ENCODE peak calls at places on chromosomes 2 and 18, in ten cellular contexts. One of them, this sample, is unnamed.

GRCh38 chr2:39568561-39569006 is 97.1 kb upstream of the TMEM178A start:
- DNase-seq in OCI-LY7: no peak
- DNase-seq in PC-3: peak; percentile 84
- DNase-seq in hepatocyte: peak; percentile 42
- DNase-seq in GM23248: peak; percentile 79
- DNase-seq in HCT116: no peak
- DNase-seq in GM23338: no peak
- DNase-seq in PC-9: peak; percentile 89
- DNase-seq in MM.1S: no peak
- DNase-seq in SK-N-SH: no peak
- DNase-seq in this sample: no peak

GRCh38 chr2:237413293-237414055 is 490 bp downstream of the COL6A3 start:
- DNase-seq in MM.1S: no peak
- DNase-seq in GM23248: peak; percentile 69
- DNase-seq in PC-9: no peak
- DNase-seq in HCT116: no peak
- DNase-seq in hepatocyte: no peak
- DNase-seq in OCI-LY7: no peak
- DNase-seq in SK-N-SH: no peak
- DNase-seq in GM23338: no peak
- DNase-seq in PC-3: no peak
- DNase-seq in this sample: no peak

GRCh38 chr2:217753460-217754200 is 249.2 kb downstream of the TNS1 start:
- DNase-seq in HCT116: no peak
- DNase-seq in PC-9: no peak
- DNase-seq in PC-3: no peak
- DNase-seq in OCI-LY7: no peak
- DNase-seq in GM23248: peak; percentile 60
- DNase-seq in hepatocyte: peak; percentile 34
- DNase-seq in MM.1S: no peak
- DNase-seq in SK-N-SH: no peak
- DNase-seq in GM23338: no peak
- DNase-seq in this sample: no peak

GRCh38 chr2:167785606-167786005 is 461.8 kb downstream of the STK39 start:
- DNase-seq in hepatocyte: no peak
- DNase-seq in HCT116: no peak
- DNase-seq in PC-9: no peak
- DNase-seq in SK-N-SH: no peak
- DNase-seq in PC-3: no peak
- DNase-seq in MM.1S: no peak
- DNase-seq in GM23248: no peak
- DNase-seq in OCI-LY7: no peak
- DNase-seq in GM23338: peak; percentile 27
- DNase-seq in this sample: no peak

GRCh38 chr2:98915751-98916358 is 20.2 kb downstream of the CRACDL start:
- DNase-seq in PC-3: peak; percentile 66
- DNase-seq in HCT116: no peak
- DNase-seq in GM23338: no peak
- DNase-seq in MM.1S: no peak
- DNase-seq in hepatocyte: no peak
- DNase-seq in SK-N-SH: no peak
- DNase-seq in OCI-LY7: no peak
- DNase-seq in GM23248: peak; percentile 90
- DNase-seq in PC-9: no peak
- DNase-seq in this sample: no peak

GRCh38 chr2:179020156-179020750 is 29.7 kb downstream of the CCDC141 start:
- DNase-seq in HCT116: peak; percentile 51
- DNase-seq in GM23248: peak; percentile 39
- DNase-seq in PC-3: peak; percentile 81
- DNase-seq in SK-N-SH: peak; percentile 29
- DNase-seq in MM.1S: peak; percentile 54
- DNase-seq in GM23338: peak; percentile 82
- DNase-seq in PC-9: no peak
- DNase-seq in OCI-LY7: peak; percentile 60
- DNase-seq in hepatocyte: peak; percentile 38
- DNase-seq in this sample: peak; percentile 73

GRCh38 chr18:22913861-22914260 is 19.3 kb upstream of the RBBP8 start:
- DNase-seq in PC-9: peak; percentile 93
- DNase-seq in HCT116: peak; percentile 85
- DNase-seq in hepatocyte: peak; percentile 82
- DNase-seq in OCI-LY7: no peak
- DNase-seq in SK-N-SH: no peak
- DNase-seq in PC-3: peak; percentile 97
- DNase-seq in MM.1S: no peak
- DNase-seq in GM23248: no peak
- DNase-seq in GM23338: peak; percentile 87
- DNase-seq in this sample: no peak

GRCh38 chr2:8431446-8432125 is 250.3 kb upstream of the ID2 start:
- DNase-seq in OCI-LY7: no peak
- DNase-seq in PC-3: peak; percentile 30
- DNase-seq in MM.1S: no peak
- DNase-seq in hepatocyte: no peak
- DNase-seq in GM23338: no peak
- DNase-seq in PC-9: no peak
- DNase-seq in GM23248: peak; percentile 6
- DNase-seq in HCT116: no peak
- DNase-seq in SK-N-SH: no peak
- DNase-seq in this sample: no peak

GRCh38 chr2:8821276-8822217 is 15.9 kb downstream of the KIDINS220 start:
- DNase-seq in hepatocyte: peak; percentile 54
- DNase-seq in MM.1S: no peak
- DNase-seq in PC-9: no peak
- DNase-seq in PC-3: no peak
- DNase-seq in SK-N-SH: no peak
- DNase-seq in GM23338: no peak
- DNase-seq in HCT116: no peak
- DNase-seq in OCI-LY7: no peak
- DNase-seq in GM23248: peak; percentile 83
- DNase-seq in this sample: no peak

DNA sequence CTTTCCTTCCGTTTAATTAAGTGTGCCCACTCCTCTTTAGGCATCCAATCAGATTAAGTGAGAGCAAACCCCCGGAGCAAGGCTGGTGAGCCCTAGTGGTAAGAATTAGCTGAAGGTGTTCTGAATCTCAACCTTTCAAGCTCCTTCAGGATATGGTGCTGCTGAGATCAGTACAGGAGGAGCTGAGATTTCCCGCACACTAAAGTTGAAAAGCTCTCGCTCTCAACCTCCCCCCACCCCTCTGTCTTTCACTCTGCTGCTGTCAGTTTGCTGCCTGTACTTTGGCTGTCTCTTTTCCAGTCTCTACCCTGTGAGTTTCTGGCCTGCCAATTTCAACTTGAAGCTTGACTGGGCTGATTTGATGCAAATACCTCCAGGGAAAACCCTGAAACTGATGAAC is 15.7 kb downstream of the ZEB2 start:
- DNase-seq in HCT116: no peak
- DNase-seq in MM.1S: no peak
- DNase-seq in hepatocyte: no peak
- DNase-seq in PC-9: no peak
- DNase-seq in SK-N-SH: no peak
- DNase-seq in GM23338: peak; percentile 80
- DNase-seq in GM23248: peak; percentile 24
- DNase-seq in PC-3: no peak
- DNase-seq in OCI-LY7: no peak
- DNase-seq in this sample: no peak
- H3K4me3 ChIP-seq in HCT116: no peak overlapping the region
- H3K4me3 ChIP-seq in MM.1S: no peak overlapping the region
- H3K4me3 ChIP-seq in hepatocyte: no peak overlapping the region
- H3K4me3 ChIP-seq in PC-9: no peak overlapping the region
- H3K4me3 ChIP-seq in SK-N-SH: no peak overlapping the region
- H3K4me3 ChIP-seq in GM23338: no peak overlapping the region
- H3K4me3 ChIP-seq in GM23248: no peak overlapping the region
- H3K4me3 ChIP-seq in PC-3: no peak overlapping the region
- H3K4me3 ChIP-seq in OCI-LY7: no peak overlapping the region
- H3K4me3 ChIP-seq in this sample: no peak overlapping the region

GRCh38 chr18:67514901-67515540 is 1.5 kb downstream of the DSEL start:
- DNase-seq in PC-9: no peak
- DNase-seq in GM23338: no peak
- DNase-seq in HCT116: no peak
- DNase-seq in PC-3: peak; percentile 38
- DNase-seq in SK-N-SH: no peak
- DNase-seq in OCI-LY7: no peak
- DNase-seq in GM23248: peak; percentile 44
- DNase-seq in MM.1S: no peak
- DNase-seq in hepatocyte: no peak
- DNase-seq in this sample: no peak

GRCh38 chr18:67516432-67517223 is at the start of gene DSEL:
- DNase-seq in PC-3: peak; percentile 89
- DNase-seq in HCT116: no peak
- DNase-seq in hepatocyte: peak; percentile 99
- DNase-seq in GM23248: peak; percentile 99
- DNase-seq in MM.1S: peak; percentile 91
- DNase-seq in PC-9: peak; percentile 74
- DNase-seq in GM23338: peak; percentile 96
- DNase-seq in SK-N-SH: peak; percentile 97
- DNase-seq in OCI-LY7: peak; percentile 76
- DNase-seq in this sample: no peak

GRCh38 chr18:67517224-67517765 is 775 bp upstream of the DSEL start:
- DNase-seq in OCI-LY7: no peak
- DNase-seq in hepatocyte: peak; percentile 28
- DNase-seq in SK-N-SH: no peak
- DNase-seq in MM.1S: no peak
- DNase-seq in HCT116: no peak
- DNase-seq in PC-9: no peak
- DNase-seq in GM23338: peak; percentile 19
- DNase-seq in GM23248: peak; percentile 45
- DNase-seq in PC-3: no peak
- DNase-seq in this sample: no peak

GRCh38 chr18:67514465-67514864 is 2.1 kb downstream of the DSEL start:
- DNase-seq in PC-9: no peak
- DNase-seq in PC-3: no peak
- DNase-seq in HCT116: no peak
- DNase-seq in GM23248: no peak
- DNase-seq in hepatocyte: no peak
- DNase-seq in MM.1S: no peak
- DNase-seq in SK-N-SH: peak; percentile 41
- DNase-seq in OCI-LY7: no peak
- DNase-seq in GM23338: no peak
- DNase-seq in this sample: no peak

DNA sequence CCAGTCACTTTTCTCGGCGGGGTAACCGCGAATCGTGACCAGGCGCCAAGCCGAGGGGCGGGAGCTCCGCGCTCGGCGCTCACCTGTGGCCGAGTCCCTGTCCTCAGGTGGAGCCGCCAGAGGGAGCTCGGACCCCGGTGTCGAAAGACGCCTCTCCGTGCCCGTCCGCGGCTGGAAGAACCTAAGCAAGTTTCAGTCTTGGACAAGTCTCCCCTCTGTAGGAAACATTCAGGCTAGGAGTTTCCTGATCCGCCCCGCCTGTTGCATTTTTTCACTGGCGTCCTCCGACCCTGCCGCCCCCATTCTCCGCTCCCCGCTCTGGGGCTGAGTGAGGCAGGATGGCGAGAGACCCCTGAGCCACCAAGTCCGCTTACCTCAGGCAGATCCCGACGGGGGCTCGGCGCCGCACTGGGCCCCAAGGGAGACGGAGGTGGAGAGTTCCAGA is 511 bp downstream of the DSEL start:
- DNase-seq in hepatocyte: peak; percentile 95
- DNase-seq in MM.1S: peak; percentile 88
- DNase-seq in PC-9: peak; percentile 73
- DNase-seq in PC-3: peak; percentile 93
- DNase-seq in GM23338: peak; percentile 95
- DNase-seq in OCI-LY7: peak; percentile 56
- DNase-seq in HCT116: no peak
- DNase-seq in SK-N-SH: peak; percentile 78
- DNase-seq in GM23248: peak; percentile 93
- DNase-seq in this sample: no peak
- H3K4me2 ChIP-seq in hepatocyte: peak overlapping the region; percentile 83
- H3K4me2 ChIP-seq in MM.1S: peak overlapping the region; percentile 89
- H3K4me2 ChIP-seq in PC-9: peak overlapping the region; percentile 78
- H3K4me2 ChIP-seq in PC-3: peak overlapping the region; percentile 94
- H3K4me2 ChIP-seq in GM23338: peak overlapping the region; percentile 86
- H3K4me2 ChIP-seq in OCI-LY7: peak overlapping the region; percentile 71
- H3K4me2 ChIP-seq in HCT116: no peak overlapping the region
- H3K4me2 ChIP-seq in SK-N-SH: peak overlapping the region; percentile 63
- H3K4me2 ChIP-seq in GM23248: peak overlapping the region; percentile 96
- H3K4me2 ChIP-seq in this sample: no peak overlapping the region

DNA sequence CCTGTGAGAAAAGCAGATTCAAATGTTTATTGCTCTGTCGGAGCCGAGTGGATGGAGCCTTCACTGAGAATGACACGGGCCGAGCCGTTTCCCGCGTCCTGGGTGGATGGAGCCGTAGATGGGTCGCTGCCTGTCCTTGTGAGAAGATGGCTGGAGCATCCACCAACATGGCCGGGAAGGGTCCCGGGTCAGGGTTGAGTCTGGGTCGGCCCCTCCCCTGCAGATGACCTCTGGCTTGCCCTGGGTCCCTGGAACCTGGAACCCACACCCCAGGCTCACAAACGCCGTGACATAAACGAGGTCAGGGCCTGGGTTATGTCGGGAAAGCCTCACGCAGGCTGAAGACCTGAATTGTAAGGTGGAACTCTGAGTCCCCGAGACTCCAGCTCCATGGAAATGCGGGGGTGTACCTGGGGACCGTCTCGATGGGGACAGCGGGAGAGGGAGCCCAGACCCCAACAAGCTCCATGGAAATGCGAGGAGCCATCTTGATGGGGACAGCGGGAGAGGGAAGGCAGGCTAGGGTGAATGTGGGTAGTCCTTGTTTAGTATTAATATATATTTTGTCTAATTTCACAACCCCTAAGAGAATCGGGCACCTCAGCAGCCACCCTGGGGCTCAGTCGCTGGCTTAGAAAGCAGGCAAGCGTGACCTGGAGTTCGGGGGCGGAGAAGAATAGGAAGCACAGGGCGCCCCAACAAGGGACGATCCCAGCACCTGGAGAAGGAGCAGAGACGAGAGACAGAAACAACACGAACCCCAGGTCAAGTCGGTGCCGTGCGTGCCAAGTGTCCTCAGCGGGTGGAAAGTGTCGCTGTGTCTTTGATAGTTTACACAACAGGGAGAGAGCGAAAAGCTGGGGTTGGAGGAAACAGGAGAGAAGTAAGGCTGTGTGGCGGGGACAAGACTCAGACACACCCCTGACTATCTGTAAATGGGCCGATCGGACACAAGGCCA is 95.1 kb downstream of the NFATC1 start:
- DNase-seq in OCI-LY7: no peak
- DNase-seq in HCT116: no peak
- DNase-seq in GM23248: no peak
- DNase-seq in hepatocyte: no peak
- DNase-seq in PC-3: no peak
- DNase-seq in MM.1S: no peak
- DNase-seq in PC-9: no peak
- DNase-seq in GM23338: no peak
- DNase-seq in SK-N-SH: no peak
- DNase-seq in this sample: no peak
- H3K9me2 ChIP-seq in OCI-LY7: no peaks in the 10 kb centered on the region
- H3K9me2 ChIP-seq in HCT116: no peaks in the 10 kb centered on the region
- H3K9me2 ChIP-seq in GM23248: no peaks in the 10 kb centered on the region
- H3K9me2 ChIP-seq in hepatocyte: no peaks in the 10 kb centered on the region
- H3K9me2 ChIP-seq in PC-3: no peaks in the 10 kb centered on the region
- H3K9me2 ChIP-seq in MM.1S: no peaks in the 10 kb centered on the region
- H3K9me2 ChIP-seq in PC-9: no peaks in the 10 kb centered on the region
- H3K9me2 ChIP-seq in GM23338: no peaks in the 10 kb centered on the region
- H3K9me2 ChIP-seq in SK-N-SH: no peaks in the 10 kb centered on the region
- H3K9me2 ChIP-seq in this sample: no peaks in the 10 kb centered on the region

DNA sequence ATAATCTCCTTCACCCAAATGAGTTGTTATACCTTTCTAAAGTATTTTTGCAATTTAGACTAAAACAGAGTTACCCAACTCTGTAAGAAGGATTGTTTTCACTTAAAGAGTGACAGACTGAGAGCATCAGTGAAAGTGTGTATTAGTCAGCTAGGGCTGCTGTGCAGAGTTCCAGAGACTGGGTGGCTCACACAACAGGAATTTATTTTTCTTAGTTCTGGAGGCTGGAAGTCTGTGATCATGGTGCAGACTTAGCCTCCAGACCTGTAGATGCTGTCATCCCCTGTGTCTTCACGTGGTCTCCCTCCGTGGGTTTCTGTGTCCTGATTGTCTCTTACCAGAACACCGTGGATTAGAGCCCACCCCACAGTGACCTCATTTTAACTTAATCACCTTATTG is 40.0 kb downstream of the BCL2L11 start:
- DNase-seq in MM.1S: no peak
- DNase-seq in PC-9: no peak
- DNase-seq in hepatocyte: peak; percentile 36
- DNase-seq in GM23338: no peak
- DNase-seq in OCI-LY7: no peak
- DNase-seq in PC-3: peak; percentile 55
- DNase-seq in HCT116: no peak
- DNase-seq in GM23248: peak; percentile 94
- DNase-seq in SK-N-SH: no peak
- DNase-seq in this sample: no peak
- H3K4me3 ChIP-seq in MM.1S: no peak overlapping the region
- H3K4me3 ChIP-seq in PC-9: no peak overlapping the region
- H3K4me3 ChIP-seq in hepatocyte: no peak overlapping the region
- H3K4me3 ChIP-seq in GM23338: no peak overlapping the region
- H3K4me3 ChIP-seq in OCI-LY7: no peak overlapping the region
- H3K4me3 ChIP-seq in PC-3: no peak overlapping the region
- H3K4me3 ChIP-seq in HCT116: no peak overlapping the region
- H3K4me3 ChIP-seq in GM23248: peak overlapping the region; percentile 35
- H3K4me3 ChIP-seq in SK-N-SH: peak overlapping the region; percentile 14
- H3K4me3 ChIP-seq in this sample: no peak overlapping the region

This sample was measured in Karpas-422.